ENCODE peak calls at places on chromosomes 6 and 20, in six cellular contexts. F, K, Q, E, U and R are unnamed samples.

GRCh38 chr6:129704708-129705107 is 5.3 kb downstream of the ARHGAP18 start:
- DNase-seq in F (no peak), K (no peak), Q (no peak), E (no peak), U (no peak), R (no peak)

GRCh38 chr6:41298785-41299498 is 12.5 kb upstream of the TREM1 start:
- DNase-seq in F (no peak), E (no peak), K (no peak), U (no peak), Q (no peak), R (no peak)

GRCh38 chr6:113859349-113860164 is 2.4 kb downstream of the MARCKS start:
- DNase-seq in K (no peak), U (peak; percentile 47), Q (no peak), E (peak; percentile 48), F (no peak), R (no peak)

GRCh38 chr6:4846387-4846786 is 70.2 kb downstream of the CDYL start:
- DNase-seq in F (no peak), Q (no peak), K (no peak), E (no peak), U (no peak), R (no peak)

GRCh38 chr6:48412656-48413055 is 301.7 kb upstream of the PTCHD4 start:
- DNase-seq in Q (no peak), E (no peak), K (no peak), F (no peak), U (no peak), R (no peak)

GRCh38 chr6:73157870-73158269 is 67.4 kb downstream of the KHDC1L start:
- DNase-seq in Q (no peak), F (no peak), E (no peak), K (no peak), U (no peak), R (no peak)

GRCh38 chr20:31721408-31722332 is 998 bp downstream of the BCL2L1 start:
- DNase-seq in U (peak; percentile 74), F (no peak), E (no peak), Q (no peak), K (no peak), R (no peak)

GRCh38 chr20:34544109-34544793 is 14.3 kb upstream of the MAP1LC3A start:
- DNase-seq in K (no peak), Q (no peak), U (no peak), E (no peak), F (no peak), R (no peak)

GRCh38 chr6:34146021-34146782 is at the start of gene GRM4:
- DNase-seq in E (no peak), U (no peak), K (no peak), F (no peak), Q (no peak), R (no peak)

GRCh38 chr6:130029163-130029562 is 10.8 kb downstream of the L3MBTL3 start:
- DNase-seq in Q (no peak), K (no peak), U (no peak), E (no peak), F (no peak), R (no peak)